ENCODE peak calls at places on chromosome 1, in seven cellular contexts. One of them, this sample, is unnamed. For H3K4me1, the result is how much of the 10 kb centered on the place peaks cover.

GRCh38 chr1:27973771-27974452 is 14.1 kb downstream of the XKR8 start:
- DNase-seq in colonic mucosa: no peak
- DNase-seq in tibial artery: no peak
- DNase-seq in right atrium auricular region: no peak
- DNase-seq in mesenchymal stem cell: no peak
- DNase-seq in CD4-positive, CD25-positive, alpha-beta regulatory T cell: no peak
- DNase-seq in A673: no peak
- DNase-seq in this sample: no peak

GRCh38 chr1:150061632-150062101 is 5.9 kb upstream of the VPS45 start:
- DNase-seq in colonic mucosa: no peak
- DNase-seq in tibial artery: no peak
- DNase-seq in right atrium auricular region: no peak
- DNase-seq in mesenchymal stem cell: peak
- DNase-seq in CD4-positive, CD25-positive, alpha-beta regulatory T cell: no peak
- DNase-seq in A673: peak
- DNase-seq in this sample: no peak

GRCh38 chr1:156118175-156118868 is 3.8 kb downstream of the LMNA start:
- DNase-seq in colonic mucosa: peak
- DNase-seq in tibial artery: peak
- DNase-seq in right atrium auricular region: peak
- DNase-seq in mesenchymal stem cell: peak
- DNase-seq in CD4-positive, CD25-positive, alpha-beta regulatory T cell: no peak
- DNase-seq in A673: no peak
- DNase-seq in this sample: no peak

GRCh38 chr1:14996133-14997050 is 157.2 kb upstream of the TMEM51 start:
- DNase-seq in colonic mucosa: no peak
- DNase-seq in tibial artery: no peak
- DNase-seq in right atrium auricular region: no peak
- DNase-seq in mesenchymal stem cell: peak
- DNase-seq in CD4-positive, CD25-positive, alpha-beta regulatory T cell: no peak
- DNase-seq in A673: no peak
- DNase-seq in this sample: peak

GRCh38 chr1:28526886-28527285 is 21.0 kb downstream of the RCC1 start:
- DNase-seq in colonic mucosa: no peak
- DNase-seq in tibial artery: no peak
- DNase-seq in right atrium auricular region: no peak
- DNase-seq in mesenchymal stem cell: no peak
- DNase-seq in CD4-positive, CD25-positive, alpha-beta regulatory T cell: no peak
- DNase-seq in A673: no peak
- DNase-seq in this sample: no peak

GRCh38 chr1:7521803-7522202 is 249.3 kb upstream of the VAMP3 start:
- DNase-seq in colonic mucosa: no peak
- DNase-seq in tibial artery: no peak
- DNase-seq in right atrium auricular region: no peak
- DNase-seq in mesenchymal stem cell: no peak
- DNase-seq in CD4-positive, CD25-positive, alpha-beta regulatory T cell: no peak
- DNase-seq in A673: no peak
- DNase-seq in this sample: no peak

GRCh38 chr1:16374266-16374665 is 7.2 kb downstream of the SZRD1 start:
- DNase-seq in colonic mucosa: no peak
- DNase-seq in tibial artery: no peak
- DNase-seq in right atrium auricular region: no peak
- DNase-seq in mesenchymal stem cell: peak
- DNase-seq in CD4-positive, CD25-positive, alpha-beta regulatory T cell: no peak
- DNase-seq in A673: no peak
- DNase-seq in this sample: no peak

GRCh38 chr1:93811646-93812045 is 67.4 kb downstream of the DNTTIP2 start:
- DNase-seq in colonic mucosa: no peak
- DNase-seq in tibial artery: no peak
- DNase-seq in right atrium auricular region: no peak
- DNase-seq in mesenchymal stem cell: no peak
- DNase-seq in CD4-positive, CD25-positive, alpha-beta regulatory T cell: no peak
- DNase-seq in A673: peak
- DNase-seq in this sample: no peak

GRCh38 chr1:79204774-79205173 is 198.2 kb upstream of the ADGRL4 start:
- DNase-seq in colonic mucosa: no peak
- DNase-seq in tibial artery: no peak
- DNase-seq in right atrium auricular region: no peak
- DNase-seq in mesenchymal stem cell: no peak
- DNase-seq in CD4-positive, CD25-positive, alpha-beta regulatory T cell: no peak
- DNase-seq in A673: no peak
- DNase-seq in this sample: no peak

GRCh38 chr1:85862456-85862855 is 154.2 kb upstream of the ZNHIT6 start:
- DNase-seq in colonic mucosa: no peak
- DNase-seq in tibial artery: no peak
- DNase-seq in right atrium auricular region: no peak
- DNase-seq in mesenchymal stem cell: peak
- DNase-seq in CD4-positive, CD25-positive, alpha-beta regulatory T cell: no peak
- DNase-seq in A673: no peak
- DNase-seq in this sample: no peak

GRCh38 chr1:89633103-89633744 is at the start of gene LRRC8C:
- DNase-seq in colonic mucosa: peak
- DNase-seq in tibial artery: peak
- DNase-seq in right atrium auricular region: no peak
- DNase-seq in mesenchymal stem cell: peak
- DNase-seq in CD4-positive, CD25-positive, alpha-beta regulatory T cell: peak
- DNase-seq in A673: peak
- DNase-seq in this sample: peak

GRCh38 chr1:76607712-76608111 is 259.6 kb upstream of the ST6GALNAC5 start:
- DNase-seq in colonic mucosa: peak
- DNase-seq in tibial artery: no peak
- DNase-seq in right atrium auricular region: no peak
- DNase-seq in mesenchymal stem cell: no peak
- DNase-seq in CD4-positive, CD25-positive, alpha-beta regulatory T cell: no peak
- DNase-seq in A673: no peak
- DNase-seq in this sample: no peak

GRCh38 chr1:162166934-162167615 is 97.6 kb downstream of the NOS1AP start:
- DNase-seq in colonic mucosa: no peak
- DNase-seq in tibial artery: no peak
- DNase-seq in right atrium auricular region: no peak
- DNase-seq in mesenchymal stem cell: no peak
- DNase-seq in CD4-positive, CD25-positive, alpha-beta regulatory T cell: no peak
- DNase-seq in A673: peak
- DNase-seq in this sample: no peak

GRCh38 chr1:235720544-235720943 is 71.0 kb upstream of the GNG4 start:
- DNase-seq in colonic mucosa: no peak
- DNase-seq in tibial artery: no peak
- DNase-seq in right atrium auricular region: no peak
- DNase-seq in mesenchymal stem cell: no peak
- DNase-seq in CD4-positive, CD25-positive, alpha-beta regulatory T cell: no peak
- DNase-seq in A673: no peak
- DNase-seq in this sample: no peak

DNA sequence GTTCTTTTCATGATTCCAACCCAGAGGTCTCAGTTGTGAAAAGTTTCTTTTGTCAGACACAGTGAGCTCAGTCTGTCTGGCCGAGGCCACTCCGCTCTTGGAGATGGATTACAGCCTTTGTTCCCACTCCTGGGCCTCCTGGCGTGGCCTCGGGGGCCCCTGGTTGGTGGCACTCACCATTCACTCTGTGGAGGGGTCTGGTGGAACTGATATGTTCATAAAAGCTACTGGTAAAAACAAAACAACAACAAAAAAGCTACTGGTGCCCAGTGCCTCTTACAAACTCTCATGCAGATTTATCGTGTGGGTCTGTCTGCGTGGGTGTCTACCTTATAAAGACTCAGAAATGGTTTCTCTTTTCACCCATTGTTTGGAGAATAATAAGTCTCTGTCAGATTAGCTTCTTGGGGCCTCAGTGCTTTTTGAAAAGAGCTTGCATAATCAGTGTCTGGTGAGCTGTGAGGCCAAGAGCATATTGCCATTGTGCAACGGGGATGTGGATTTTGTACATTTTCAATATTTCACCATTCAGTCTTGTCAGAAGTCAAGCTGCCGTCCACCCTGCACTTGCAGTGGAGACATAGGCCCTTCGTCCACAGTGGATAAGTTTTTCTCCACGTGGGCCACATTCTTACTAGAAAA is 86.7 kb downstream of the GALNT2 start:
- DNase-seq in colonic mucosa: no peak
- DNase-seq in tibial artery: no peak
- DNase-seq in right atrium auricular region: peak
- DNase-seq in mesenchymal stem cell: peak
- DNase-seq in CD4-positive, CD25-positive, alpha-beta regulatory T cell: no peak
- DNase-seq in A673: peak
- DNase-seq in this sample: peak
- H3K4me1 ChIP-seq in colonic mucosa: under half
- H3K4me1 ChIP-seq in tibial artery: under half
- H3K4me1 ChIP-seq in right atrium auricular region: half or more
- H3K4me1 ChIP-seq in mesenchymal stem cell: under half
- H3K4me1 ChIP-seq in CD4-positive, CD25-positive, alpha-beta regulatory T cell: under half
- H3K4me1 ChIP-seq in A673: half or more
- H3K4me1 ChIP-seq in this sample: under half

DNA sequence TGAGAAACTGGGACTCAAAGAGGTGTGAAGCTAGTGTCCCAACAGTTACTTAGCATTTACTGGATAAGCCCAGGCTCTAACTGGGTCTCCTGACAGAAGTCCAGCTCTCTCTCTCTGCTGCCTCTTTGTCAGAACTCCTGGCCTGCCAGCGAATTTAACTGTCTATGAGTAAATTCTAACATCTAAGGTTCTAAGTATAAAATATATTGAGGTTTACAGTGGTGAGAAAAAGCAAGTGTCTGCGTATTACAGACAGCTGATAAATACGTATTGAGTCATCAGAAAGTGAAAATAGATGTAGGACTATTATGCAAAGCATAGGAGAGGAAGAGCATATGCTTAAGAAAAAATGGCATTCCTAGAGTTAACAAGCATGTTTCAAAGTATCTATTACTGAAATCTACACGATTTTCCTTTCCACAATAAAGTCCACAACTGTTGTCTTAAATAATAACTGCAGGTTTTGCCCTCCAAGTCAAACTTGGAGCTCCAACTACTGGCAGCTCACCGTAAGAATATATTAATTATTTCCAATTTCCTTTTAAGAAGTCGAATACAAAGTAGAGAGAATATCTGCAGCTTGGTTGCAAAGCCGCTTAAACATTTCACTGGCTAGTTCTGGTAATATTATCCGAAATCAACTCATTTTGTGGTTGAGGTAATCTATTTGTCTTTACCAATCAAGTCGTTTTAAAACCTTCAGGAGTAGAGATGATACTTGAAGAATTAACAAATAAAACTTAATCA is 1.4 kb upstream of the RGS2 start:
- DNase-seq in colonic mucosa: no peak
- DNase-seq in tibial artery: no peak
- DNase-seq in right atrium auricular region: no peak
- DNase-seq in mesenchymal stem cell: peak
- DNase-seq in CD4-positive, CD25-positive, alpha-beta regulatory T cell: peak
- DNase-seq in A673: peak
- DNase-seq in this sample: peak
- H3K27ac ChIP-seq in colonic mucosa: peak
- H3K27ac ChIP-seq in tibial artery: peak
- H3K27ac ChIP-seq in right atrium auricular region: peak
- H3K27ac ChIP-seq in mesenchymal stem cell: peak
- H3K27ac ChIP-seq in CD4-positive, CD25-positive, alpha-beta regulatory T cell: peak
- H3K27ac ChIP-seq in A673: peak
- H3K27ac ChIP-seq in this sample: no peak

DNA sequence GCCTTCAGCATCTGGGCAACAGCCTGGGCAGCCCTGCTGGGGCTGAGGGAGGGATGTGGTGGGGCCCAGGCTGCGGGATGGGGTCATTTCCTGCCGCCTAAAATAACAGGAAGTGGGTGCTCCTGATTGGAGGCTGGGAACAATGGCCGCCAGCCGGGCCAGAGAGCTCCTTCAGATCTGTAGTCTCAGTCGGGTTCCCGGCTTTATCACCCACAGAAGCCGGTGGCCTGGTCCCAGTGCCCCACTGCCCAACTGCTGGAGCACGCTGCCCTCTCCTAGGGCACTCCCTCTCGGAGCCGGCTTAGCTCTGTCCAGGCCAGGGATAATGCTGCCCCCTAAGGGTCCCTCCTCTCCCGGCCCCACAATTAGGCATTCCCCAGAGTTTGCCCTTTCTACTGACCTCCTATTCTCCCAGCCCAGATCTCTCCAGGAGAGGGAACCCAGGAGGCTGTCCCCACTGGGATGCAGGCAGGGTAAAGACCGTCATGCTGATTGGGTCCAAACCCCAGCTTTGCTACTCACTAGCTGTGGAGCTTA is 5.1 kb downstream of the MAP7D1 start:
- DNase-seq in colonic mucosa: no peak
- DNase-seq in tibial artery: peak
- DNase-seq in right atrium auricular region: peak
- DNase-seq in mesenchymal stem cell: peak
- DNase-seq in CD4-positive, CD25-positive, alpha-beta regulatory T cell: peak
- DNase-seq in A673: peak
- DNase-seq in this sample: peak
- H3K4me1 ChIP-seq in colonic mucosa: under half
- H3K4me1 ChIP-seq in tibial artery: half or more
- H3K4me1 ChIP-seq in right atrium auricular region: half or more
- H3K4me1 ChIP-seq in mesenchymal stem cell: under half
- H3K4me1 ChIP-seq in CD4-positive, CD25-positive, alpha-beta regulatory T cell: half or more
- H3K4me1 ChIP-seq in A673: under half
- H3K4me1 ChIP-seq in this sample: under half

DNA sequence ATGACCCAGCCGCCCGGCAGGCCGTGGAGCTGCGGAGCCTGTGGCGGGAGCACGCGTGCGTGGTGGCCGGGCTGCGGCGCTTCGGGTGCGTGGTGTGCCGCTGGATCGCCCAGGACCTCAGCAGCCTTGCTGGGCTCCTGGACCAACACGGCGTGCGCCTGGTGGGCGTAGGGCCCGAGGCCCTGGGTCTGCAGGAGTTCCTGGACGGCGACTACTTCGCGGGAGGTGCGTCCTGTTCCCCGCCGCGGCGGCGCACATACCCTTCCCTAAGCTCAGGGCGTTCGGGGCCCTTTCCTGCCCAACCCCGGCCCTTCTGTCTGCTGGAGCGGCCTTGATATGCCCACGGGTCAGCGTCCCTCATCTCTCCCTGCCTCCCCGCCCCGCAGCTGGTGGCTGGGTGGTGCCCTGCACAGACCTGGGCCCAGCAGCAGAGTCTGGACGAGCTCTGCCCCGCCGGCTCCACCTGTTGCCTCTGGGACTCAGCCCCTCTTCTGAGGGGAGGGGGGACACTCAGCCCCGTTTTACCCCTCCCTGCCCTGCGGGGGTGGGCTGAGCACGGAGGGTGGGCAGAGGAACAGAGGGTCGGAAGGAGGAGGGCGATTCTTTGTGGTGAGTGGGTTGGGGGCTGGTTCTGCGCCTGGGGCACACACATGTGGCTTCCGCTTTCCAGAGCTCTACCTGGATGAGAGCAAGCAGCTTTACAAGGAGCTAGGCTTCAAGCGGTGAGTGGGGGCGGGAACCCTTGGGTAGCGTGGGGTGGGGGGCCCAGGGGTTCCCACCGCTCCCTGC is 688 bp downstream of the PRXL2B start:
- DNase-seq in colonic mucosa: peak
- DNase-seq in tibial artery: no peak
- DNase-seq in right atrium auricular region: no peak
- DNase-seq in mesenchymal stem cell: no peak
- DNase-seq in CD4-positive, CD25-positive, alpha-beta regulatory T cell: no peak
- DNase-seq in A673: no peak
- DNase-seq in this sample: no peak
- H3K27ac ChIP-seq in colonic mucosa: peak
- H3K27ac ChIP-seq in tibial artery: peak
- H3K27ac ChIP-seq in right atrium auricular region: peak
- H3K27ac ChIP-seq in mesenchymal stem cell: no peak
- H3K27ac ChIP-seq in CD4-positive, CD25-positive, alpha-beta regulatory T cell: peak
- H3K27ac ChIP-seq in A673: peak
- H3K27ac ChIP-seq in this sample: no peak

GRCh38 chr1:201456499-201457309 is 12.3 kb downstream of the PHLDA3 start:
- DNase-seq in colonic mucosa: peak
- DNase-seq in tibial artery: peak
- DNase-seq in right atrium auricular region: peak
- DNase-seq in mesenchymal stem cell: peak
- DNase-seq in CD4-positive, CD25-positive, alpha-beta regulatory T cell: no peak
- DNase-seq in A673: peak
- DNase-seq in this sample: peak
- H3K4me1 ChIP-seq in colonic mucosa: under half
- H3K4me1 ChIP-seq in tibial artery: under half
- H3K4me1 ChIP-seq in right atrium auricular region: under half
- H3K4me1 ChIP-seq in mesenchymal stem cell: under half
- H3K4me1 ChIP-seq in CD4-positive, CD25-positive, alpha-beta regulatory T cell: under half
- H3K4me1 ChIP-seq in A673: under half
- H3K4me1 ChIP-seq in this sample: half or more

This sample was measured in SJSA1.